ENCODE peak calls at places on chromosomes 13 and 19, in four cellular contexts. U is OCI-LY7, D is left lung, K is H1. A is an unnamed sample. For H3K9me3 and H3K4me1, the result is how much of the 10 kb centered on the place peaks cover.

GRCh38 chr13:48066310-48066989 is 28.5 kb downstream of the MED4 start:
- DNase-seq in U (no peak), K (no peak), D (no peak), A (no peak)

GRCh38 chr13:64684685-64685431 is 2545.3 kb downstream of the PCDH9 start:
- DNase-seq in D (no peak), K (peak), U (no peak), A (no peak)

GRCh38 chr13:91574756-91575155 is 176.3 kb downstream of the GPC5 start:
- DNase-seq in U (no peak), D (no peak), K (no peak), A (no peak)

GRCh38 chr19:54430306-54431254 is 15.3 kb downstream of the TTYH1 start:
- DNase-seq in D (peak), U (peak), K (no peak), A (peak)

GRCh38 chr13:109586509-109587346 is 199.7 kb downstream of the IRS2 start:
- DNase-seq in D (no peak), U (no peak), K (no peak), A (peak)

GRCh38 chr13:30222253-30222652 is 85.1 kb downstream of the KATNAL1 start:
- DNase-seq in K (no peak), U (peak), D (no peak), A (no peak)

GRCh38 chr19:13262450-13262849 is 112.2 kb downstream of the IER2 start:
- DNase-seq in K (no peak), D (no peak), U (peak), A (no peak)

GRCh38 chr19:3006075-3006767 is 22.9 kb downstream of the TLE2 start:
- DNase-seq in U (peak), D (no peak), K (peak), A (peak)

GRCh38 chr13:26247011-26247410 is 6.9 kb upstream of the CDK8 start:
- DNase-seq in D (no peak), K (no peak), U (no peak), A (no peak)

GRCh38 chr13:32852568-32852967 is 163.7 kb upstream of the KL start:
- DNase-seq in U (no peak), K (no peak), D (no peak), A (no peak)

GRCh38 chr13:37747071-37747612 is 122.4 kb downstream of the TRPC4 start:
- DNase-seq in D (no peak), K (no peak), U (no peak), A (no peak)

GRCh38 chr13:18233783-18234299 is 947.8 kb downstream of the TUBA3C start:
- DNase-seq in K (no peak), D (no peak), U (no peak), A (no peak)

GRCh38 chr13:98930014-98930625 is 47.7 kb downstream of the DOCK9 start:
- DNase-seq in K (no peak), D (no peak), U (no peak), A (no peak)

GRCh38 chr13:52851153-52851962 is 2.9 kb upstream of the PCDH8 start:
- DNase-seq in K (no peak), D (peak), U (no peak), A (peak)

GRCh38 chr13:39201075-39201630 is 162.9 kb downstream of the NHLRC3 start:
- DNase-seq in D (no peak), U (no peak), K (no peak), A (no peak)

GRCh38 chr13:21344662-21345176 is 114.4 kb downstream of the ZDHHC20 start:
- DNase-seq in U (peak), K (no peak), D (no peak), A (no peak)

GRCh38 chr13:101939370-101939769 is 462.5 kb downstream of the FGF14 start:
- DNase-seq in D (no peak), U (no peak), K (no peak), A (no peak)

GRCh38 chr13:101942038-101942437 is 459.8 kb downstream of the FGF14 start:
- DNase-seq in U (peak), D (no peak), K (no peak), A (peak)

GRCh38 chr13:101945435-101945834 is 456.4 kb downstream of the FGF14 start:
- DNase-seq in D (no peak), U (no peak), K (no peak), A (no peak)

GRCh38 chr13:101942535-101943157 is 459.2 kb downstream of the FGF14 start:
- DNase-seq in D (no peak), K (no peak), U (no peak), A (no peak)

DNA sequence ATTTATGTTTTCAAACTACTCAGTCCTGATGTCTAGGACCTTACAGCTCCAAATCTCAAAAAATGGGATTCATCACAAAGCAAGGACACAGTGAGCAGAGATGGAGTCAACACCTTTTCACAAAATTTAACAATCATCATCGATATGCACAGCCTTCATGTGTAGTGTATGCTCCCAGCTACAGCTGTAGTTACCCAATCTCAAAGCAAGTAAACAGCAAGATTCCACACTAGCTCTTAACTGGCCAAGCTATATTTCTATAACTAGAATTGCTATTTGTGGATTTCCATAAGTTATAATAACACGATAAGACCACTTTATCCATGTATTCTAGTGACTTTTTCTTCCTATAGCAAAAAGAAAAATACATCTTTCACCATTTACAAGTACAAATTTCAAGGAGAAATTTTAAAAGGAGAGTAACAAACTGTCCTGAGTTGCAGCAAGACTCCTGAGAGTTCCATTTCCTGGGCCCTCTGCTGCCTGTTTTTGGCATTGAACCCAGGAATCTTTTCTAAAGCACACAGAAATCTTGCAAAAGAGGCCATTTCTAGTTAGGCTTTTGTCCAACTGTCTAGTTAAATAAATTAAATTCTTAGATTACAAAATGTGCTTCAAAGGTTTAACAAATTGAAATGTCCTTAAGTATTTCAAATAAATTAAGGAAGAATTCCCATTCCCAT is 460.6 kb downstream of the FGF14 start:
- DNase-seq in U (no peak), K (no peak), D (no peak), A (no peak)
- TF ChIP-seq CTCF in U (no peak), K (peak), D (no peak), A (no peak)

GRCh38 chr19:58217069-58217481 is 11.6 kb upstream of the ZNF544 start:
- DNase-seq in D (no peak), K (no peak), U (no peak), A (no peak)
- H3K9me3 ChIP-seq in D (under half), K (under half), U (under half), A (half or more)

DNA sequence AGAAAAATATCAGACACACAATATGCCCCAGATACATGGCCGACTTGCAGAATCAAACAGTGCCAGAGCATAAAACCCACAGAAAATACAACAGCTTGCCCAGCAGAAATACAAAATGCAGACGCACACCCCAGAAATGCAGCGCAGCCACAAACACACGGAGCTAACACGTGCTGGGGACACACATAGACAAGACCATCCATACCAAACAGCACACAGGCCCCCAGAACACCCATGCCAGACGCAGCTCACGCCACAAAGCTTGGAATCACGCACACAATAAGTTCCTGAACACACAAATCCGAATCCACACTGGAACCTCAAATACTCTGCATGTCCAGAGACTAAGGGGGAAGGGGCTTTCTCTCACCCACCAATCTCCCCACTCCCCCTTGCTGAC is 17.1 kb downstream of the CCDC97 start:
- DNase-seq in U (no peak), K (no peak), D (no peak), A (no peak)
- H3K4me1 ChIP-seq in U (half or more), K (under half), D (half or more), A (under half)

GRCh38 chr13:28059214-28059613 is 41.2 kb downstream of the FLT3 start:
- DNase-seq in D (no peak), K (no peak), U (peak), A (peak)
- TF ChIP-seq CTCF in D (peak), K (peak), U (peak), A (no peak)

GRCh38 chr19:27777726-27778125 is 1435.2 kb downstream of the UQCRFS1 start:
- DNase-seq in U (peak), K (no peak), D (no peak), A (no peak)
- H3K9me3 ChIP-seq in U (under half), K (under half), D (under half), A (under half)

GRCh38 chr13:40402931-40403412 is 263.5 kb downstream of the FOXO1 start:
- DNase-seq in K (no peak), D (no peak), U (no peak), A (peak)

GRCh38 chr13:40404967-40405716 is 261.3 kb downstream of the FOXO1 start:
- DNase-seq in U (no peak), K (no peak), D (no peak), A (no peak)

GRCh38 chr13:40404407-40404806 is 262.0 kb downstream of the FOXO1 start:
- DNase-seq in D (no peak), U (no peak), K (no peak), A (no peak)

GRCh38 chr13:40401911-40402776 is 264.3 kb downstream of the FOXO1 start:
- DNase-seq in U (peak), D (peak), K (no peak), A (peak)

GRCh38 chr13:40403509-40404241 is 262.8 kb downstream of the FOXO1 start:
- DNase-seq in U (no peak), D (no peak), K (no peak), A (peak)
- H3K4me1 ChIP-seq in U (under half), D (half or more), K (under half), A (under half)

DNA sequence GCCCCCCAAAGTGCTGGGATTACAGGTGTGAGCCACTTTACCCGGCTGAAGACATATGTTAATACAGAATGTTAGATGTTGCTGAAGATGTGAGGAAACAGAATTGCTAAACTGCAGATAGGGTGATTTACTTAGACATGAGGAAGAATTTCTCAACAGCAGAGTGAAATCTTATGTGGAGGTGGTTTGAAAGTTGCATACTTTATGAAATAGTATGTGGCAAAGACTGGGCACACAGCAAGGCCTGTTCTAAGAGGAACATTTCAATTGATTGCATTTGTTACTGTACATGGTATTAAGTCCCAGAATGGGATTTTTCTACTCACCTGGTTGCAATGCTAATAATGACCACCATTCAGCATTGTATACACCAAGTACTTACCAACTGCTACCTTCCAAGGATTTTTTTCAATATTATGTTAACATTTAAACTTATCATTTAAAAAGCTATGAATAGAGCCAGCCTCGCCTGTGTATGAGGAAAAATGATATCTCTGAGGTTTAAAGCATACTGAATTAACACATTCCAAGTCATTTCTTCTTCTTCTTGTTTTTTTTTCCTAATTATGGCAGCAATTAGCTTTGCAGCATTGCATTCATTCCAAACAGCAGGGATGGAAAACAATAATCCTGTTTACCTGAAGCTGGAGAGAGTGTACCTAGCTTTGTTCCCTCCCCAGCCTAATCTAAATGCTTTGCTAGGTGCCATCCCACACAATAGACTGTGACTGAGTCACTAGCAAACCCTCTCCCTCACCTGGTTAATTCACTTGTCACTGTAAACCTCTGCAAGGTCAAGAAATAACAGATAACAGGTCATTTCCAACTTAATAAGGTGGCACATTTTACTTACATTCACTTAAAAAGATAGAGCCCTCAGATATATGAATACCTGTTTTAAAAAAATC is 19.4 kb upstream of the KLF5 start:
- DNase-seq in D (no peak), K (no peak), U (no peak), A (no peak)
- TF ChIP-seq CTCF in D (no peak), K (no peak), U (no peak), A (no peak)